ENCODE peak calls at places on chromosomes 3 and 15, in eight cellular contexts. J is suprapubic skin; V is K562; T is CD8-positive, alpha-beta T cell; K is mammary epithelial cell; D is thoracic aorta; Z is fibroblast of lung; A is colonic mucosa. X is an unnamed sample. For H3K4me1, the result is how much of the 10 kb centered on the place peaks cover.

GRCh38 chr3:3209714-3210113 is 30.2 kb upstream of the CRBN start:
- DNase-seq in A (no peak), K (no peak), T (no peak), J (no peak), Z (no peak), V (no peak), D (no peak), X (no peak)

GRCh38 chr15:38512901-38513300 is 51.7 kb downstream of the RASGRP1 start:
- DNase-seq in Z (no peak), J (no peak), T (no peak), V (no peak), D (no peak), A (no peak), K (no peak), X (no peak)

GRCh38 chr15:45616901-45617323 is 17.9 kb upstream of the SQOR start:
- DNase-seq in V (no peak), K (peak), T (no peak), D (no peak), J (no peak), A (no peak), Z (no peak), X (no peak)

GRCh38 chr3:10930641-10931040 is 61.9 kb upstream of the SLC6A1 start:
- DNase-seq in A (no peak), T (no peak), V (no peak), D (no peak), K (no peak), Z (no peak), J (peak), X (peak)

GRCh38 chr3:16912400-16913263 is 27.9 kb downstream of the PLCL2 start:
- DNase-seq in J (no peak), T (no peak), A (no peak), D (no peak), V (no peak), Z (no peak), K (no peak), X (no peak)

GRCh38 chr15:40493089-40493840 is 22.5 kb downstream of the CHST14 start:
- DNase-seq in V (no peak), J (no peak), Z (peak), A (no peak), K (peak), T (no peak), D (no peak), X (no peak)

GRCh38 chr3:179375091-179375999 is 27.8 kb downstream of the MFN1 start:
- DNase-seq in D (no peak), V (peak), Z (no peak), A (no peak), K (no peak), T (no peak), J (no peak), X (no peak)

GRCh38 chr3:44712455-44713075 is at the start of gene ZNF502:
- DNase-seq in T (peak), V (peak), Z (peak), D (peak), K (peak), A (peak), J (peak), X (peak)

GRCh38 chr15:74821091-74821789 is 5.2 kb upstream of the CPLX3 start:
- DNase-seq in T (no peak), Z (no peak), K (peak), V (no peak), A (no peak), J (no peak), D (no peak), X (no peak)

GRCh38 chr15:39919740-39920509 is at the start of gene GPR176:
- DNase-seq in V (no peak), T (peak), J (peak), D (peak), A (peak), K (peak), Z (peak), X (peak)

GRCh38 chr3:71102111-71103039 is 481.2 kb downstream of the FOXP1 start:
- DNase-seq in V (no peak), A (no peak), T (no peak), D (no peak), K (peak), Z (peak), J (no peak), X (no peak)

GRCh38 chr15:56160966-56161365 is 82.7 kb downstream of the RFX7 start:
- DNase-seq in T (no peak), D (no peak), K (no peak), V (no peak), J (no peak), Z (no peak), A (no peak), X (no peak)

GRCh38 chr3:30454636-30455035 is 151.8 kb upstream of the TGFBR2 start:
- DNase-seq in V (no peak), T (no peak), D (no peak), Z (no peak), K (no peak), A (no peak), J (no peak), X (no peak)

GRCh38 chr3:114218578-114219185 is 18.7 kb downstream of the ZNF80 start:
- DNase-seq in T (no peak), D (no peak), A (no peak), J (no peak), V (no peak), K (no peak), Z (no peak), X (no peak)

GRCh38 chr15:98394546-98394945 is 253.8 kb upstream of the IGF1R start:
- DNase-seq in Z (no peak), K (no peak), V (no peak), A (no peak), D (no peak), J (no peak), T (no peak), X (peak)

GRCh38 chr15:26029146-26029545 is 166.0 kb upstream of the ATP10A start:
- DNase-seq in D (no peak), J (no peak), V (no peak), T (no peak), Z (no peak), A (no peak), K (no peak), X (no peak)

GRCh38 chr15:73231661-73232443 is 136.9 kb downstream of the HCN4 start:
- DNase-seq in Z (peak), V (no peak), D (no peak), T (no peak), K (no peak), J (no peak), A (no peak), X (no peak)

GRCh38 chr3:125916376-125916978 is 52.5 kb upstream of the ROPN1B start:
- DNase-seq in T (peak), Z (peak), D (no peak), J (peak), V (peak), K (peak), A (no peak), X (no peak)

GRCh38 chr3:8805774-8806173 is 36.4 kb upstream of the OXTR start:
- DNase-seq in T (no peak), K (peak), V (no peak), A (no peak), D (no peak), Z (no peak), J (no peak), X (no peak)

GRCh38 chr3:172333692-172334457 is 114.4 kb downstream of the GHSR start:
- DNase-seq in J (no peak), D (no peak), V (no peak), Z (no peak), T (no peak), K (no peak), A (no peak), X (no peak)

GRCh38 chr3:835096-835495 is 257.7 kb upstream of the CNTN6 start:
- DNase-seq in J (no peak), D (no peak), A (no peak), Z (no peak), V (no peak), T (no peak), K (peak), X (no peak)

GRCh38 chr3:64939747-64940450 is 252.1 kb upstream of the ADAMTS9 start:
- DNase-seq in K (no peak), J (no peak), T (no peak), V (no peak), Z (no peak), A (peak), D (no peak), X (no peak)

GRCh38 chr3:64940949-64941348 is 253.1 kb upstream of the ADAMTS9 start:
- DNase-seq in D (no peak), Z (no peak), T (no peak), J (no peak), A (no peak), V (no peak), K (no peak), X (no peak)

GRCh38 chr3:64939309-64939708 is 251.5 kb upstream of the ADAMTS9 start:
- DNase-seq in D (no peak), K (no peak), A (no peak), T (no peak), Z (no peak), V (no peak), J (no peak), X (no peak)

GRCh38 chr3:64943861-64944260 is 256.1 kb upstream of the ADAMTS9 start:
- DNase-seq in A (no peak), T (no peak), V (no peak), K (no peak), J (no peak), Z (no peak), D (no peak), X (no peak)

GRCh38 chr3:64945171-64945684 is 257.4 kb upstream of the ADAMTS9 start:
- DNase-seq in V (no peak), K (no peak), Z (no peak), J (no peak), D (no peak), A (no peak), T (no peak), X (no peak)
- H3K4me3 ChIP-seq in V (no peak), K (no peak), Z (no peak), J (no peak), D (peak), A (no peak), T (no peak), X (no peak)

GRCh38 chr3:123642957-123643330 is 58.1 kb upstream of the HACD2 start:
- DNase-seq in K (no peak), A (no peak), Z (no peak), J (no peak), D (no peak), T (no peak), V (no peak), X (no peak)

GRCh38 chr3:123640311-123641083 is 55.6 kb upstream of the HACD2 start:
- DNase-seq in V (no peak), D (no peak), A (no peak), J (no peak), K (no peak), Z (peak), T (no peak), X (no peak)

GRCh38 chr3:123641505-123641904 is 56.7 kb upstream of the HACD2 start:
- DNase-seq in D (no peak), J (no peak), A (no peak), Z (no peak), T (no peak), V (no peak), K (no peak), X (no peak)

GRCh38 chr3:123642182-123642956 is 57.5 kb upstream of the HACD2 start:
- DNase-seq in J (no peak), V (peak), T (no peak), A (peak), Z (peak), D (peak), K (peak), X (no peak)

GRCh38 chr3:123641084-123641462 is 56.2 kb upstream of the HACD2 start:
- DNase-seq in V (no peak), D (no peak), A (no peak), Z (no peak), J (no peak), K (no peak), T (no peak), X (no peak)
- H3K4me1 ChIP-seq in V (under half), D (half or more), A (under half), Z (under half), J (under half), K (under half), T (under half), X (under half)

GRCh38 chr3:119899178-119899511 is 117.2 kb downstream of the NR1I2 start:
- DNase-seq in V (no peak), T (no peak), K (no peak), A (no peak), Z (no peak), D (no peak), J (no peak), X (no peak)
- H3K27ac ChIP-seq in V (no peak), T (no peak), K (no peak), A (no peak), Z (no peak), D (no peak), J (no peak), X (no peak)

GRCh38 chr15:31435256-31435781 is 108.7 kb downstream of the KLF13 start:
- DNase-seq in A (peak), K (peak), V (peak), Z (peak), J (peak), D (no peak), T (peak), X (no peak)

GRCh38 chr15:31438601-31439265 is 112.1 kb downstream of the KLF13 start:
- DNase-seq in Z (no peak), J (peak), T (no peak), V (peak), D (no peak), A (no peak), K (no peak), X (no peak)

GRCh38 chr15:31439328-31439727 is 112.7 kb downstream of the KLF13 start:
- DNase-seq in J (peak), V (peak), A (peak), Z (no peak), T (no peak), D (no peak), K (no peak), X (no peak)

GRCh38 chr15:31435891-31436628 is 109.4 kb downstream of the KLF13 start:
- DNase-seq in D (no peak), T (no peak), Z (no peak), J (peak), K (no peak), V (peak), A (peak), X (no peak)

DNA sequence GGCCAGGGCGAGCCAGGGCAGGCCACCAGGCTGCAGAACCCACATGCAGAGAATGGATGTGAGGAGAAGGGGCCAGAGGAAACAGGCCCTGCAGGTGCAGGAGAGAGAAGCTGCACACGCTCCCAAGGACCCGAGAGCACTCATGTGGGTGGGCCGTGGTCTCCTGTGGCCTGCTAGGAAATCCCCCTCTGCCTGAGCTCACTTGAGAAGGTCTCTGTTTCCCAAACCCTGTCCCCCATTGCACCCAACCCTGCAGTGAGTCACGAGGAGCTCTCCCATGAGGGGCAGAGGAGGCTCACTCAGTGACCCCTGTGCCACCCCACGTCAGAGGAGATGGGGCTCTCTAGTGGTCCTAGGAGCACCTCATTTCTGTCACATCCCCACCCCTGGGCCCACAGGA is 111.1 kb downstream of the KLF13 start:
- DNase-seq in V (no peak), J (peak), Z (no peak), D (no peak), A (no peak), T (no peak), K (no peak), X (no peak)
- H3K4me3 ChIP-seq in V (no peak), J (no peak), Z (no peak), D (no peak), A (no peak), T (no peak), K (no peak), X (no peak)

DNA sequence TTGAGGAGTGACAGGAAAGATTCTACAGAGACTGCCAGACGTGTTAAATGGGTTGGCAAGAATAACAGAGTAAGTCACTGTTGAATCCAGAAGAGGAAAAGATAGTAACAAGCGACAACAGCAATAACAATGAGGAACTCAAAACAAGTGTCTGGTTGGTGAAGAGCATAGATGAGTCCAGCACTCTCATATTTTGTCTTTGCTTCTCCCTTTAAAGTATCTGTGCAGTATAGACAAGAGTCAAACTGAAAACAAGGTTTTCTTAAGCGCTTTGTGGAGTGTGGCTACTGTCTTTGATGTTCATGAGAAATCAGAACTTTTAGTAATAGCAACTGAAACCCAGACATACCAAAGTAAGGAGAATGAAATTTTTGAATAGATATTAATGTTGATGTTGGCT is 185.3 kb downstream of the NFKBIZ start:
- DNase-seq in T (no peak), J (no peak), V (no peak), D (no peak), K (no peak), Z (no peak), A (no peak), X (no peak)
- H3K4me1 ChIP-seq in T (under half), J (under half), V (under half), D (under half), K (under half), Z (under half), A (under half), X (under half)

X was measured in RWPE2.